ENCODE peak calls at places on chromosomes 3 and 15, in four cellular contexts. M is T-helper 1 cell, R is omental fat pad, O is T-cell. L is an unnamed sample.
A peak's percentile ranks its signal among the peaks of the same experiment; 100 is the strongest.

GRCh38 chr3:57556459-57557087 is 499 bp downstream of the PDE12 start:
- DNase-seq in O (no peak), M (no peak), R (no peak), L (no peak)

GRCh38 chr3:56988874-56989433 is 71.5 kb upstream of the SPATA12 start:
- DNase-seq in M (peak; percentile 52), R (peak; percentile 63), O (peak; percentile 61), L (peak; percentile 55)

GRCh38 chr3:20056727-20057611 is 16.7 kb downstream of the KAT2B start:
- DNase-seq in O (no peak), M (peak; percentile 86), R (no peak), L (no peak)

GRCh38 chr3:57557088-57557537 is 1.0 kb downstream of the PDE12 start:
- DNase-seq in R (no peak), M (peak; percentile 69), O (peak; percentile 20), L (peak; percentile 53)

GRCh38 chr15:52329150-52329549 is 33.5 kb upstream of the MYO5C start:
- DNase-seq in O (no peak), M (no peak), R (no peak), L (no peak)

GRCh38 chr15:37872661-37873060 is 61.8 kb upstream of the TMCO5A start:
- DNase-seq in R (no peak), M (no peak), O (no peak), L (no peak)

GRCh38 chr15:90640862-90641261 is 76.3 kb upstream of the BLM start:
- DNase-seq in R (no peak), M (no peak), O (no peak), L (no peak)

GRCh38 chr15:64979252-64979710 is 10.4 kb downstream of the SPG21 start:
- DNase-seq in M (no peak), R (no peak), O (no peak), L (no peak)

GRCh38 chr15:75363786-75364185 is 4.6 kb downstream of the MAN2C1 start:
- DNase-seq in R (no peak), O (no peak), M (no peak), L (no peak)

GRCh38 chr3:158672293-158673176 is at the start of gene LXN:
- DNase-seq in M (peak; percentile 88), O (peak; percentile 69), R (peak; percentile 66), L (peak; percentile 68)

GRCh38 chr3:64048631-64049061 is 25.4 kb upstream of the PSMD6 start:
- DNase-seq in O (no peak), M (no peak), R (no peak), L (no peak)

GRCh38 chr3:41690766-41691563 is 270.9 kb downstream of the ULK4 start:
- DNase-seq in M (no peak), O (no peak), R (no peak), L (no peak)

GRCh38 chr3:128805771-128806170 is 73.6 kb upstream of the ACAD9 start:
- DNase-seq in M (no peak), R (no peak), O (no peak), L (no peak)

GRCh38 chr3:16474920-16475319 is 38.6 kb downstream of the RFTN1 start:
- DNase-seq in R (no peak), O (no peak), M (no peak), L (no peak)

GRCh38 chr3:172678068-172678467 is 32.8 kb downstream of the NCEH1 start:
- DNase-seq in O (no peak), M (no peak), R (no peak), L (no peak)

GRCh38 chr3:46541856-46542255 is 24.2 kb downstream of the LRRC2 start:
- DNase-seq in O (no peak), M (no peak), R (no peak), L (no peak)

GRCh38 chr15:74795961-74796625 is 14.2 kb downstream of the CSK start:
- DNase-seq in O (no peak), M (peak; percentile 51), R (no peak), L (no peak)

GRCh38 chr3:64651791-64652241 is 36.0 kb downstream of the ADAMTS9 start:
- DNase-seq in M (no peak), R (no peak), O (no peak), L (no peak)

GRCh38 chr3:123069021-123069381 is 2.2 kb downstream of the PDIA5 start:
- DNase-seq in R (no peak), O (no peak), M (no peak), L (no peak)

GRCh38 chr3:192929146-192929545 is 11.5 kb upstream of the MB21D2 start:
- DNase-seq in M (no peak), O (no peak), R (no peak), L (no peak)

GRCh38 chr3:127815641-127816605 is 6.4 kb downstream of the MGLL start:
- DNase-seq in O (no peak), R (no peak), M (no peak), L (no peak)

GRCh38 chr15:60351066-60351465 is 46.7 kb downstream of the ANXA2 start:
- DNase-seq in O (no peak), R (no peak), M (no peak), L (no peak)

GRCh38 chr3:43036621-43037331 is 57.7 kb downstream of the GASK1A start:
- DNase-seq in R (no peak), M (no peak), O (no peak), L (peak; percentile 79)

GRCh38 chr15:26421065-26421464 is 351.8 kb downstream of the GABRB3 start:
- DNase-seq in M (no peak), R (no peak), O (no peak), L (no peak)

L was measured in immature natural killer cell.